ENCODE peak calls at places on chromosomes 12 and 14, in nine cellular contexts. One of them, this sample, is unnamed.

GRCh38 chr12:15738438-15739015 is 50.7 kb downstream of the EPS8 start:
- DNase-seq in PC-9: no peak
- DNase-seq in uterus: no peak
- DNase-seq in brain microvascular endothelial cell: no peak
- DNase-seq in AG04450: no peak
- DNase-seq in thoracic aorta: no peak
- DNase-seq in neural progenitor cell: no peak
- DNase-seq in left ventricle myocardium inferior: no peak
- DNase-seq in A549: no peak
- DNase-seq in this sample: no peak

GRCh38 chr12:27781680-27782079 is 1.6 kb upstream of the MANSC4 start:
- DNase-seq in thoracic aorta: no peak
- DNase-seq in PC-9: no peak
- DNase-seq in neural progenitor cell: no peak
- DNase-seq in left ventricle myocardium inferior: no peak
- DNase-seq in uterus: no peak
- DNase-seq in brain microvascular endothelial cell: peak
- DNase-seq in AG04450: no peak
- DNase-seq in A549: no peak
- DNase-seq in this sample: no peak

GRCh38 chr14:34722723-34723545 is 8.5 kb upstream of the CFL2 start:
- DNase-seq in thoracic aorta: no peak
- DNase-seq in neural progenitor cell: peak
- DNase-seq in PC-9: peak
- DNase-seq in A549: peak
- DNase-seq in brain microvascular endothelial cell: peak
- DNase-seq in uterus: peak
- DNase-seq in left ventricle myocardium inferior: no peak
- DNase-seq in AG04450: no peak
- DNase-seq in this sample: peak

GRCh38 chr14:19851365-19851764 is 23.6 kb upstream of the OR4K2 start:
- DNase-seq in left ventricle myocardium inferior: no peak
- DNase-seq in A549: no peak
- DNase-seq in thoracic aorta: no peak
- DNase-seq in uterus: no peak
- DNase-seq in brain microvascular endothelial cell: no peak
- DNase-seq in neural progenitor cell: no peak
- DNase-seq in AG04450: no peak
- DNase-seq in PC-9: no peak
- DNase-seq in this sample: peak

GRCh38 chr12:67572492-67572891 is 76.1 kb upstream of the DYRK2 start:
- DNase-seq in neural progenitor cell: peak
- DNase-seq in brain microvascular endothelial cell: no peak
- DNase-seq in AG04450: no peak
- DNase-seq in left ventricle myocardium inferior: no peak
- DNase-seq in uterus: no peak
- DNase-seq in A549: no peak
- DNase-seq in thoracic aorta: no peak
- DNase-seq in PC-9: no peak
- DNase-seq in this sample: no peak

GRCh38 chr14:105092912-105093425 is 27.7 kb upstream of the GPR132 start:
- DNase-seq in uterus: peak
- DNase-seq in PC-9: peak
- DNase-seq in brain microvascular endothelial cell: peak
- DNase-seq in left ventricle myocardium inferior: peak
- DNase-seq in A549: peak
- DNase-seq in thoracic aorta: no peak
- DNase-seq in neural progenitor cell: peak
- DNase-seq in AG04450: no peak
- DNase-seq in this sample: no peak

GRCh38 chr12:34601689-34602088 is 579.4 kb downstream of the ALG10 start:
- DNase-seq in AG04450: no peak
- DNase-seq in thoracic aorta: no peak
- DNase-seq in brain microvascular endothelial cell: no peak
- DNase-seq in A549: no peak
- DNase-seq in uterus: no peak
- DNase-seq in PC-9: no peak
- DNase-seq in neural progenitor cell: no peak
- DNase-seq in left ventricle myocardium inferior: no peak
- DNase-seq in this sample: no peak

GRCh38 chr14:100711117-100711462 is 15.6 kb upstream of the DLK1 start:
- DNase-seq in left ventricle myocardium inferior: no peak
- DNase-seq in brain microvascular endothelial cell: no peak
- DNase-seq in PC-9: no peak
- DNase-seq in AG04450: no peak
- DNase-seq in neural progenitor cell: no peak
- DNase-seq in A549: no peak
- DNase-seq in thoracic aorta: no peak
- DNase-seq in uterus: no peak
- DNase-seq in this sample: no peak

GRCh38 chr12:49325606-49326005 is 2.6 kb downstream of the TROAP start:
- DNase-seq in brain microvascular endothelial cell: no peak
- DNase-seq in A549: no peak
- DNase-seq in neural progenitor cell: no peak
- DNase-seq in left ventricle myocardium inferior: no peak
- DNase-seq in thoracic aorta: no peak
- DNase-seq in PC-9: no peak
- DNase-seq in uterus: no peak
- DNase-seq in AG04450: no peak
- DNase-seq in this sample: no peak

GRCh38 chr14:26589998-26590397 is 7.8 kb downstream of the NOVA1 start:
- DNase-seq in left ventricle myocardium inferior: no peak
- DNase-seq in thoracic aorta: no peak
- DNase-seq in brain microvascular endothelial cell: no peak
- DNase-seq in uterus: no peak
- DNase-seq in A549: no peak
- DNase-seq in neural progenitor cell: peak
- DNase-seq in PC-9: no peak
- DNase-seq in AG04450: no peak
- DNase-seq in this sample: no peak

GRCh38 chr14:68466491-68466977 is 326.3 kb downstream of the ZFP36L1 start:
- DNase-seq in uterus: no peak
- DNase-seq in brain microvascular endothelial cell: peak
- DNase-seq in thoracic aorta: no peak
- DNase-seq in AG04450: peak
- DNase-seq in neural progenitor cell: no peak
- DNase-seq in A549: peak
- DNase-seq in left ventricle myocardium inferior: no peak
- DNase-seq in PC-9: peak
- DNase-seq in this sample: peak

GRCh38 chr14:105049753-105050550 is 15.3 kb downstream of the GPR132 start:
- DNase-seq in brain microvascular endothelial cell: no peak
- DNase-seq in AG04450: no peak
- DNase-seq in neural progenitor cell: no peak
- DNase-seq in PC-9: no peak
- DNase-seq in left ventricle myocardium inferior: no peak
- DNase-seq in thoracic aorta: no peak
- DNase-seq in uterus: no peak
- DNase-seq in A549: no peak
- DNase-seq in this sample: no peak

GRCh38 chr12:68175566-68176033 is 16.1 kb upstream of the IFNG start:
- DNase-seq in A549: no peak
- DNase-seq in brain microvascular endothelial cell: no peak
- DNase-seq in PC-9: no peak
- DNase-seq in uterus: no peak
- DNase-seq in AG04450: no peak
- DNase-seq in neural progenitor cell: no peak
- DNase-seq in thoracic aorta: no peak
- DNase-seq in left ventricle myocardium inferior: no peak
- DNase-seq in this sample: no peak

GRCh38 chr12:85277900-85278597 is 2.0 kb upstream of the ALX1 start:
- DNase-seq in PC-9: no peak
- DNase-seq in thoracic aorta: no peak
- DNase-seq in left ventricle myocardium inferior: no peak
- DNase-seq in AG04450: no peak
- DNase-seq in neural progenitor cell: peak
- DNase-seq in A549: no peak
- DNase-seq in uterus: no peak
- DNase-seq in brain microvascular endothelial cell: no peak
- DNase-seq in this sample: no peak

GRCh38 chr12:124683330-124683662 is 115.9 kb upstream of the NCOR2 start:
- DNase-seq in neural progenitor cell: peak
- DNase-seq in PC-9: peak
- DNase-seq in AG04450: no peak
- DNase-seq in brain microvascular endothelial cell: no peak
- DNase-seq in left ventricle myocardium inferior: no peak
- DNase-seq in uterus: no peak
- DNase-seq in A549: peak
- DNase-seq in thoracic aorta: no peak
- DNase-seq in this sample: peak

GRCh38 chr12:131436922-131437705 is 273.8 kb upstream of the SFSWAP start:
- DNase-seq in neural progenitor cell: no peak
- DNase-seq in PC-9: no peak
- DNase-seq in uterus: no peak
- DNase-seq in A549: no peak
- DNase-seq in brain microvascular endothelial cell: no peak
- DNase-seq in left ventricle myocardium inferior: no peak
- DNase-seq in thoracic aorta: no peak
- DNase-seq in AG04450: no peak
- DNase-seq in this sample: no peak

GRCh38 chr12:119672194-119672593 is 4.3 kb downstream of the PRKAB1 start:
- DNase-seq in PC-9: no peak
- DNase-seq in thoracic aorta: no peak
- DNase-seq in brain microvascular endothelial cell: no peak
- DNase-seq in neural progenitor cell: no peak
- DNase-seq in AG04450: no peak
- DNase-seq in A549: no peak
- DNase-seq in left ventricle myocardium inferior: no peak
- DNase-seq in uterus: no peak
- DNase-seq in this sample: no peak
- TF ChIP-seq CTCF in PC-9: no peak
- TF ChIP-seq CTCF in thoracic aorta: no peak
- TF ChIP-seq CTCF in brain microvascular endothelial cell: no peak
- TF ChIP-seq CTCF in neural progenitor cell: no peak
- TF ChIP-seq CTCF in AG04450: no peak
- TF ChIP-seq CTCF in A549: no peak
- TF ChIP-seq CTCF in left ventricle myocardium inferior: no peak
- TF ChIP-seq CTCF in uterus: no peak
- TF ChIP-seq CTCF in this sample: no peak

GRCh38 chr14:90814806-90815566 is 1.2 kb downstream of the TTC7B start:
- DNase-seq in thoracic aorta: no peak
- DNase-seq in AG04450: no peak
- DNase-seq in PC-9: no peak
- DNase-seq in neural progenitor cell: no peak
- DNase-seq in uterus: no peak
- DNase-seq in left ventricle myocardium inferior: no peak
- DNase-seq in A549: no peak
- DNase-seq in brain microvascular endothelial cell: no peak
- DNase-seq in this sample: no peak
- H3K4me3 ChIP-seq in thoracic aorta: peak
- H3K4me3 ChIP-seq in AG04450: peak
- H3K4me3 ChIP-seq in PC-9: no peak
- H3K4me3 ChIP-seq in neural progenitor cell: peak
- H3K4me3 ChIP-seq in uterus: peak
- H3K4me3 ChIP-seq in left ventricle myocardium inferior: peak
- H3K4me3 ChIP-seq in A549: peak
- H3K4me3 ChIP-seq in brain microvascular endothelial cell: peak
- H3K4me3 ChIP-seq in this sample: peak

DNA sequence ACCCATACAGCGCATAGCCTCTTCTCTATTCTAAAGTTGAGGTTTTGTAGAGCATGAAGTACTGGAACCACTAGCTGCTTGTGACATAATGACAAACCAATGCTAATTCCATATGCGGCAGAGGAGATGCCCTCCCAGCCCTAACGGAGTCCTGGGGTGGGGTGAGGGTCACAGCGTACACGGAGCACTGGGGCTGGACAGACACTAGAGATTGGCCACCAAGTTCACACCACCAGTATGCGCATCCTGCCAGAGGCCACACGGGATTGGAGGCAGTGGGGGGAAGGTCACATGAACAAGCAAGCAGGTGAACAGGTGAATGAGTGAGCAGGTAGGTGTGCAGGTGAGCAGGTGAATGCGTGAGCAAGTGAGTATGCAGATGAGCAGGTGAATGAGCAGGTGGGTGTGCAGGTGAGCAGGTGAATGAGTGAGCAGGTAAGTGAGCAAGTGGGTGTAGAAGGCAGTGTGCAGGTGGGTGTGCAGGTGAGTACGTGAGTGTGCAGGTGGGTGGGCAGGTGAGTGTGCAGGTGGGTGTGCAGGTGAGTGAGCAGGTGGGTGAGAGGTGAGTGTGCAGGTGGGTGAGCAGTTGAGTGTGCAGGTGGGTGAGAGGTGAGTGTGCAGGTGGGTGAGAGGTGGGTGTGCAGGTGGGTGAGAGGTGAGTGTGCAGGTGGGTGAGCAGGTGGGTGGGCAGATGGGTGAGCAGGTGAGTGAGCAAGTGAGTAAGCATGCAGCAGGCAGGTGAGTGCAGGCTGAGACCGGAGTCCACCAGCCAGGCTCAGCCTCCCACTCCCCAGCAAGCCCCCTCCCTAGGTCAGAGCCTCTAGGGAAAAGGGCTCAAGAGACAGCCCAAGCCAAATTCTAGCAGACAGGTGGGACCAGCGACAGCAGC is 52.7 kb downstream of the CCDC85C start:
- DNase-seq in neural progenitor cell: no peak
- DNase-seq in left ventricle myocardium inferior: no peak
- DNase-seq in AG04450: no peak
- DNase-seq in thoracic aorta: no peak
- DNase-seq in A549: no peak
- DNase-seq in uterus: no peak
- DNase-seq in brain microvascular endothelial cell: no peak
- DNase-seq in PC-9: no peak
- DNase-seq in this sample: no peak
- TF ChIP-seq CTCF in neural progenitor cell: no peak
- TF ChIP-seq CTCF in left ventricle myocardium inferior: no peak
- TF ChIP-seq CTCF in AG04450: no peak
- TF ChIP-seq CTCF in thoracic aorta: no peak
- TF ChIP-seq CTCF in A549: no peak
- TF ChIP-seq CTCF in uterus: no peak
- TF ChIP-seq CTCF in brain microvascular endothelial cell: no peak
- TF ChIP-seq CTCF in PC-9: no peak
- TF ChIP-seq CTCF in this sample: no peak

GRCh38 chr14:75861161-75861621 is 120.6 kb downstream of the TGFB3 start:
- DNase-seq in thoracic aorta: no peak
- DNase-seq in A549: peak
- DNase-seq in AG04450: peak
- DNase-seq in left ventricle myocardium inferior: no peak
- DNase-seq in neural progenitor cell: no peak
- DNase-seq in uterus: peak
- DNase-seq in brain microvascular endothelial cell: peak
- DNase-seq in PC-9: no peak
- DNase-seq in this sample: peak
- H3K4me3 ChIP-seq in thoracic aorta: no peak
- H3K4me3 ChIP-seq in A549: no peak
- H3K4me3 ChIP-seq in AG04450: no peak
- H3K4me3 ChIP-seq in left ventricle myocardium inferior: no peak
- H3K4me3 ChIP-seq in neural progenitor cell: no peak
- H3K4me3 ChIP-seq in uterus: no peak
- H3K4me3 ChIP-seq in brain microvascular endothelial cell: no peak
- H3K4me3 ChIP-seq in PC-9: no peak
- H3K4me3 ChIP-seq in this sample: no peak

DNA sequence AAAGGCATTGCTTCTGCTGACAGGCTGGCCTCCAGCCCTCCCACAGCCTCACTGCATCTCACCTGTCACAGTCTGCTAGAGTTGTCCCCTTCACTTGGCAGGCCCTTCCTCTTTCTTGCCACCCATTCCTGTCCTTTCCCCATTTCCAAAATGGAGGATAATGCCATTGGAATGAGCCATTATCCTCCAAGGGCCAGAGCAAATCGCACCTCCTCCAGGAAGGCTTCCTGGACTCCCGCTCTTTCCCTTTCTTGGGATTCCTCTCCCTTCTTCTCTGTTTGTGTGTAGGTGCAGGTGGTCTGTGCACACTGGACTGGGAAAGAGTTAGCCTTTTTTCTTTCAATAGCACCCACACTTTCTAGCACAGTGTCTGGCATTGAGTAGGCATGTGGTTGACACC is 3.8 kb downstream of the KRT82 start:
- DNase-seq in PC-9: no peak
- DNase-seq in A549: no peak
- DNase-seq in left ventricle myocardium inferior: no peak
- DNase-seq in AG04450: no peak
- DNase-seq in uterus: no peak
- DNase-seq in thoracic aorta: no peak
- DNase-seq in neural progenitor cell: no peak
- DNase-seq in brain microvascular endothelial cell: no peak
- DNase-seq in this sample: no peak
- TF ChIP-seq CTCF in PC-9: no peak
- TF ChIP-seq CTCF in A549: no peak
- TF ChIP-seq CTCF in left ventricle myocardium inferior: no peak
- TF ChIP-seq CTCF in AG04450: no peak
- TF ChIP-seq CTCF in uterus: no peak
- TF ChIP-seq CTCF in thoracic aorta: no peak
- TF ChIP-seq CTCF in neural progenitor cell: no peak
- TF ChIP-seq CTCF in brain microvascular endothelial cell: no peak
- TF ChIP-seq CTCF in this sample: no peak

This sample was measured in bronchial epithelial cell.